ENCODE peak calls at places on chromosomes 4 and X, in seven cellular contexts. N is GM13976; W is hippocampal formation; J is AG09319; C is pancreas; T is NCI-H510A; L is CD4-positive, alpha-beta T cell. D is an unnamed sample.

GRCh38 chrX:71103110-71103983 is 3.2 kb downstream of the CXorf65 start:
- DNase-seq in N (peak; percentile 65), W (no peak), J (no peak), C (no peak), T (no peak), L (peak; percentile 27), D (no peak)

GRCh38 chrX:5051831-5052491 is 1176.7 kb downstream of the NLGN4X start:
- DNase-seq in N (no peak), W (peak; percentile 2), J (peak; percentile 1), C (no peak), T (no peak), L (no peak), D (no peak)

GRCh38 chr4:123256006-123256405 is 140.6 kb upstream of the SPRY1 start:
- DNase-seq in N (no peak), W (no peak), J (no peak), C (no peak), T (no peak), L (no peak), D (no peak)

GRCh38 chr4:25069014-25069413 is 38.3 kb upstream of the LGI2 start:
- DNase-seq in N (no peak), W (no peak), J (no peak), C (no peak), T (no peak), L (no peak), D (no peak)

GRCh38 chrX:151753313-151754041 is 18.9 kb downstream of the CNGA2 start:
- DNase-seq in N (peak; percentile 64), W (peak; percentile 8), J (peak; percentile 19), C (peak; percentile 85), T (peak; percentile 2), L (no peak), D (no peak)

GRCh38 chrX:3215249-3215648 is 131.2 kb downstream of the MXRA5 start:
- DNase-seq in N (no peak), W (no peak), J (no peak), C (no peak), T (no peak), L (no peak), D (no peak)

GRCh38 chr4:76905521-76905920 is 7.6 kb upstream of the SOWAHB start:
- DNase-seq in N (no peak), W (no peak), J (peak; percentile 8), C (no peak), T (no peak), L (no peak), D (peak; percentile 62)

GRCh38 chr4:88628746-88629145 is 36.5 kb downstream of the HERC3 start:
- DNase-seq in N (no peak), W (no peak), J (no peak), C (no peak), T (no peak), L (no peak), D (no peak)

GRCh38 chrX:141320801-141321200 is 78.5 kb upstream of the SPANXC start:
- DNase-seq in N (no peak), W (no peak), J (no peak), C (no peak), T (no peak), L (no peak), D (no peak)

GRCh38 chr4:151730003-151730559 is 30.7 kb downstream of the GATB start:
- DNase-seq in N (no peak), W (no peak), J (no peak), C (no peak), T (no peak), L (no peak), D (no peak)

GRCh38 chrX:13151806-13152510 is 107.5 kb upstream of the FAM9C start:
- DNase-seq in N (no peak), W (no peak), J (no peak), C (no peak), T (no peak), L (no peak), D (no peak)

GRCh38 chrX:24097741-24098140 is 43.0 kb downstream of the EIF2S3 start:
- DNase-seq in N (no peak), W (no peak), J (peak; percentile 79), C (no peak), T (no peak), L (no peak), D (no peak)

GRCh38 chrX:9997524-9997923 is 30.4 kb downstream of the CLDN34 start:
- DNase-seq in N (peak; percentile 66), W (no peak), J (no peak), C (no peak), T (no peak), L (no peak), D (no peak)

GRCh38 chr4:91280551-91281290 is 1023.0 kb upstream of the GRID2 start:
- DNase-seq in N (no peak), W (no peak), J (no peak), C (no peak), T (no peak), L (no peak), D (no peak)

GRCh38 chr4:141912831-141913230 is 276.4 kb downstream of the IL15 start:
- DNase-seq in N (no peak), W (no peak), J (no peak), C (no peak), T (peak; percentile 39), L (no peak), D (no peak)

GRCh38 chr4:78565971-78566372 is 14.4 kb downstream of the ANXA3 start:
- DNase-seq in N (no peak), W (no peak), J (no peak), C (no peak), T (no peak), L (no peak), D (peak; percentile 64)

GRCh38 chr4:2721586-2721985 is 34.5 kb downstream of the TNIP2 start:
- DNase-seq in N (no peak), W (no peak), J (no peak), C (no peak), T (no peak), L (no peak), D (no peak)

GRCh38 chr4:113411496-113411938 is 350.0 kb downstream of the CAMK2D start:
- DNase-seq in N (no peak), W (no peak), J (peak; percentile 65), C (no peak), T (no peak), L (no peak), D (peak; percentile 35)

GRCh38 chr4:45350438-45350837 is 624.1 kb upstream of the GNPDA2 start:
- DNase-seq in N (peak; percentile 5), W (peak; percentile 12), J (no peak), C (no peak), T (no peak), L (no peak), D (no peak)

GRCh38 chr4:150436598-150437370 is 145.2 kb upstream of the MAB21L2 start:
- DNase-seq in N (no peak), W (no peak), J (no peak), C (no peak), T (no peak), L (no peak), D (no peak)

GRCh38 chr4:141971854-141972253 is 335.5 kb downstream of the IL15 start:
- DNase-seq in N (no peak), W (no peak), J (no peak), C (no peak), T (no peak), L (no peak), D (no peak)

GRCh38 chr4:8709050-8709728 is 116.6 kb downstream of the CPZ start:
- DNase-seq in N (no peak), W (no peak), J (no peak), C (no peak), T (no peak), L (no peak), D (no peak)

GRCh38 chr4:176920694-176921093 is 128.0 kb upstream of the VEGFC start:
- DNase-seq in N (no peak), W (no peak), J (no peak), C (no peak), T (no peak), L (no peak), D (peak; percentile 35)

GRCh38 chr4:149031399-149031798 is 589.2 kb upstream of the NR3C2 start:
- DNase-seq in N (no peak), W (no peak), J (no peak), C (no peak), T (no peak), L (no peak), D (no peak)